ENCODE peak calls at places on chromosome 10, in four cellular contexts. E is OCI-LY7, W is glutamatergic neuron, H is AG08396. V is an unnamed sample.

GRCh38 chr10:80253266-80253962 is 36.0 kb downstream of the MAT1A start:
- DNase-seq in E (no peak), W (no peak), H (no peak), V (no peak)

GRCh38 chr10:11610855-11611247 is 599 bp downstream of the USP6NL start:
- DNase-seq in E (peak), W (no peak), H (peak), V (no peak)

GRCh38 chr10:112950714-112951348 is 784 bp downstream of the TCF7L2 start:
- DNase-seq in E (peak), W (no peak), H (no peak), V (peak)

GRCh38 chr10:4820804-4821401 is 5.1 kb upstream of the AKR1E2 start:
- DNase-seq in E (no peak), W (no peak), H (no peak), V (no peak)

GRCh38 chr10:120997313-120998102 is 146.3 kb downstream of the WDR11 start:
- DNase-seq in E (no peak), W (no peak), H (no peak), V (no peak)

GRCh38 chr10:35075228-35075627 is 14.9 kb downstream of the CUL2 start:
- DNase-seq in E (no peak), W (no peak), H (no peak), V (no peak)

GRCh38 chr10:58048936-58049335 is 218.8 kb downstream of the IPMK start:
- DNase-seq in E (no peak), W (no peak), H (no peak), V (no peak)

GRCh38 chr10:11716704-11717103 is 25.5 kb upstream of the ECHDC3 start:
- DNase-seq in E (peak), W (no peak), H (no peak), V (no peak)

GRCh38 chr10:51386248-51386885 is 312.1 kb downstream of the PRKG1 start:
- DNase-seq in E (no peak), W (no peak), H (no peak), V (no peak)